ENCODE peak calls at places on chromosomes 12 and 14, in seven cellular contexts. K is testis, E is transverse colon, W is osteoblast, B is left ventricle myocardium inferior, H is adipocyte, D is NT2/D1. F is an unnamed sample.

GRCh38 chr12:118355838-118356237 is 16.9 kb downstream of the TAOK3 start:
- DNase-seq in H (no peak), W (no peak), D (no peak), B (no peak), K (no peak), E (no peak), F (no peak)

GRCh38 chr14:32311294-32312009 is 17.6 kb upstream of the AKAP6 start:
- DNase-seq in E (no peak), D (no peak), W (no peak), H (peak; percentile 24), B (no peak), K (no peak), F (no peak)

GRCh38 chr14:69501362-69501964 is 16.9 kb downstream of the PLEKHD1 start:
- DNase-seq in W (peak; percentile 76), K (peak; percentile 61), D (no peak), E (no peak), B (peak; percentile 72), H (peak; percentile 58), F (no peak)

GRCh38 chr14:28780843-28781503 is 14.4 kb downstream of the FOXG1 start:
- DNase-seq in K (no peak), W (no peak), D (no peak), B (no peak), H (no peak), E (no peak), F (no peak)

GRCh38 chr14:50060871-50061663 is 55.3 kb downstream of the VCPKMT start:
- DNase-seq in W (peak; percentile 96), D (no peak), E (peak; percentile 47), K (peak; percentile 50), B (peak; percentile 38), H (peak; percentile 96), F (peak; percentile 79)

GRCh38 chr12:60176891-60177290 is 581.1 kb downstream of the SLC16A7 start:
- DNase-seq in K (no peak), E (no peak), B (no peak), D (no peak), W (no peak), H (no peak), F (no peak)

GRCh38 chr14:22221508-22221907 is 367.5 kb downstream of the DAD1 start:
- DNase-seq in E (no peak), W (no peak), H (peak; percentile 48), K (no peak), D (no peak), B (no peak), F (no peak)

GRCh38 chr12:59004466-59004865 is 84.2 kb upstream of the LRIG3 start:
- DNase-seq in W (no peak), K (no peak), E (no peak), B (no peak), H (no peak), D (no peak), F (no peak)

GRCh38 chr12:68871899-68872298 is 61.1 kb downstream of the CPM start:
- DNase-seq in D (peak; percentile 39), H (no peak), B (no peak), W (no peak), K (no peak), E (no peak), F (no peak)

GRCh38 chr12:53103860-53104305 is 597 bp downstream of the SOAT2 start:
- DNase-seq in K (no peak), D (no peak), B (no peak), E (peak; percentile 18), W (peak; percentile 18), H (no peak), F (no peak)
- H3K9me3 ChIP-seq in K (no peaks in the 10 kb centered on the region), D (no peaks in the 10 kb centered on the region), B (no peaks in the 10 kb centered on the region), E (no peaks in the 10 kb centered on the region), W (no peaks in the 10 kb centered on the region), H (no peaks in the 10 kb centered on the region), F (no peaks in the 10 kb centered on the region)

DNA sequence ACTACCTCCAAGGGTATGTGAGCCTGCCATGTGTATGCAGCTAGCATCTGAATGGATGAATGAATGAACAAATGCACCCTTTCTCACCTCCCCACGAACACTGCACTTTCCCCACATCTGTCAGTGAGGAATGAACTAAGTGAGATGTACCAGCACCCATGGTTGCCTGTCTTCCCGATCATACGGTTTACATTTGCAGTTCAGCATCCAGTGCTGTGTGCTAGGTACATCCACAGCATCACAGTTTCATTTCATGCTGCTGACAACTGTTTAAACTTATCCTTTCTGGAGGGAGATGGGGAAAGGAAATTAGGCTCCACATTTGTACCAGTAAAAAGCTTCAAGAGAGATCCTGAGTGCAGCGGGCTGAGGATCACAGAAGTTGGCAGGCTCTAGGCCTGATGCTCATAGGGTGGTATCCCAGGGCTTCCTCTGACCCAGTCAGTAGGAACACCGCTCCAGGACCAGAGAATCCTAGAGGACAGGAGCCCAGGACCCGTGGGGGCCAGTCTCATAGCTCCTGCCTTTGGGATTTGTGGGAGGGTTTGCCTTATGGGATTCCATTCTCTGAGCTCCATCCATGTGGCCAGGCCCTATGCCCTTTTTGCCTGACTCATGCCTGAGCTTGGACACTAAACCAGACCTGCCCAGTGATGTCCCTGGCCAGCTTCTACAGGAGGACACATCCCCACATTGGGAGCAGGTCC is 294.5 kb downstream of the CACNA1C start:
- DNase-seq in W (peak; percentile 85), D (no peak), H (no peak), E (no peak), K (no peak), B (no peak), F (no peak)
- H3K4me1 ChIP-seq in W (peaks cover 11% of the 10 kb centered on the region), D (peaks cover 20% of the 10 kb centered on the region), H (peaks cover 47% of the 10 kb centered on the region), E (peaks cover 18% of the 10 kb centered on the region), K (peaks cover 10% of the 10 kb centered on the region), B (peaks cover 95% of the 10 kb centered on the region), F (peaks cover 6% of the 10 kb centered on the region)

GRCh38 chr12:131784909-131785762 is 43.1 kb upstream of the MMP17 start:
- DNase-seq in W (peak; percentile 84), D (no peak), B (no peak), E (no peak), H (no peak), K (no peak), F (no peak)

GRCh38 chr12:131782061-131782460 is 46.1 kb upstream of the MMP17 start:
- DNase-seq in B (no peak), D (no peak), W (no peak), K (no peak), H (no peak), E (no peak), F (no peak)

GRCh38 chr12:131786331-131786730 is 41.9 kb upstream of the MMP17 start:
- DNase-seq in K (no peak), H (no peak), W (no peak), B (no peak), E (no peak), D (no peak), F (no peak)

GRCh38 chr12:131785763-131786330 is 42.3 kb upstream of the MMP17 start:
- DNase-seq in H (no peak), B (no peak), D (no peak), K (no peak), E (no peak), W (no peak), F (no peak)

GRCh38 chr12:131783915-131784541 is 44.2 kb upstream of the MMP17 start:
- DNase-seq in W (peak; percentile 96), H (peak; percentile 91), K (no peak), B (no peak), E (no peak), D (peak; percentile 25), F (no peak)
- H3K36me3 ChIP-seq in W (peaks cover 55% of the 10 kb centered on the region), H (peaks cover 74% of the 10 kb centered on the region), K (no peaks in the 10 kb centered on the region), B (peaks cover 86% of the 10 kb centered on the region), E (no peaks in the 10 kb centered on the region), D (peaks cover 75% of the 10 kb centered on the region), F (peaks cover 10% of the 10 kb centered on the region)

DNA sequence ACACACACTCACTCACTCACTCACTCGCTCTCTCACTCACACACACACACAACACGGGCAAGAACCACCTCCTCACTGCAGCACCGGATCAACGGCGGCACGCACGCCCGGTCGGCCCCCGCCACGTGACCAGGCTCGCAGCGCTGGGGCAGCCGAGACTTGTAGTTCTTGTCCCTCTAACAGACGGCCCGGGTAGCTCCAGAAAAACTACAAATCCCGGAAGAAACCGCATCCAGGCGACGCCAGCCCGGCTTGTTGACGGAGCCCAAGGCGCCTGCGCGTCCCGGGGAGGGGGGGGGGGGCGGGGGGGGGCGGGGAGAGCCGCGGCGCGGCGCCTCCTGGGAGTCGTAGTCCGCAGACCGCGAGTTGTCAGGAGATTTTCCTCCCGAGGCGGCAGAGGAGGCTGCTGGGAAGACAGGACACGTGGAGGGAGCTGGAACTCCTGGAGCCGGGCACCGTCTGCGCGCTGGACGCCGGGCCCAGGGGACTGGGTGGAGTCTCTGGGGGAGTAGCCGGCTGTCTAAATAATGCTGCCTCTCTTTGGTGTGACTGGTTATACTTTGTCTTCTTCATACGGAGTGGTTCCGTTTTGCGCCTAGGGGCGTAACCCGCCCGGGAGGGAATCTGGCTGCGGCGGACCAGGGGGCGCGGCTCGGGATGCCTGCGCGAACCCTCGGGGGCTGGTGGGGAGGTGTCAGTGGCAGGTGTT is at the start of gene MAX:
- DNase-seq in W (peak; percentile 98), D (peak; percentile 91), K (peak; percentile 99), H (peak; percentile 99), B (peak; percentile 98), E (peak; percentile 98), F (peak; percentile 99)
- H3K9me3 ChIP-seq in W (no peaks in the 10 kb centered on the region), D (no peaks in the 10 kb centered on the region), K (no peaks in the 10 kb centered on the region), H (no peaks in the 10 kb centered on the region), B (no peaks in the 10 kb centered on the region), E (no peaks in the 10 kb centered on the region), F (no peaks in the 10 kb centered on the region)

GRCh38 chr14:94285158-94285557 is 7.9 kb downstream of the SERPINA10 start:
- DNase-seq in W (no peak), E (no peak), D (no peak), K (no peak), H (no peak), B (no peak), F (no peak)
- H3K4me1 ChIP-seq in W (peaks cover 2% of the 10 kb centered on the region), E (no peaks in the 10 kb centered on the region), D (peaks cover 2% of the 10 kb centered on the region), K (peaks cover 16% of the 10 kb centered on the region), H (peaks cover 37% of the 10 kb centered on the region), B (no peaks in the 10 kb centered on the region), F (no peaks in the 10 kb centered on the region)

GRCh38 chr14:91354979-91355685 is 62.5 kb downstream of the CCDC88C start:
- DNase-seq in D (no peak), E (peak; percentile 53), H (no peak), B (no peak), W (peak; percentile 56), K (no peak), F (no peak)
- H3K36me3 ChIP-seq in D (peaks cover 4% of the 10 kb centered on the region), E (no peaks in the 10 kb centered on the region), H (no peaks in the 10 kb centered on the region), B (no peaks in the 10 kb centered on the region), W (no peaks in the 10 kb centered on the region), K (no peaks in the 10 kb centered on the region), F (no peaks in the 10 kb centered on the region)

GRCh38 chr14:55673048-55673447 is 93.0 kb downstream of the KTN1 start:
- DNase-seq in H (no peak), B (no peak), K (no peak), D (no peak), W (no peak), E (no peak), F (no peak)

DNA sequence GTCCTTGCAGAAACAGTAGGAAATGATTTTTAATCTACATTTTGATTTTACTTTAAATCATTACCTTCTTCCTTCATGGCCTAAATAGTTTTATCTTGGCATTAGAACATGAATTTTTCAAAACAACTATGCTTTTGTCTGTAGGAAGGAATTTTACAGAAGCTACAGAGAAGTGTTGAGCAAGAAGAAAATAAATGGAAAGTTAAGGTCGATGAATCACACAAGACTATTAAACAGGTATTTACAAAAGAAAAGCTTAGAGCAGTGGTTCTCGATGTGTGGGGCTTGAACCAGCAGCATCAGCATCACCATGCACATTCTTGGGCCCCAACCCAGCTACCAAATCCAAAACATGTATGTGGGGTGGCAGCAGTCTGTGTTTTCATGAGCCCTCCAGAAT is 91.6 kb downstream of the KTN1 start:
- DNase-seq in K (no peak), E (no peak), B (no peak), W (no peak), D (peak; percentile 8), H (peak; percentile 5), F (no peak)
- H3K9me3 ChIP-seq in K (no peaks in the 10 kb centered on the region), E (no peaks in the 10 kb centered on the region), B (no peaks in the 10 kb centered on the region), W (no peaks in the 10 kb centered on the region), D (no peaks in the 10 kb centered on the region), H (no peaks in the 10 kb centered on the region), F (no peaks in the 10 kb centered on the region)

F was measured in aorta.